ENCODE peak calls at places on chromosome 10, in seven cellular contexts. D is colonic mucosa, T is PC-9, Q is OCI-LY7, W is ovary, K is IMR-90, A is A549. L is an unnamed sample. For H3K4me1, the result is how much of the 10 kb centered on the place peaks cover.

GRCh38 chr10:66586073-66586472 is 339.8 kb upstream of the LRRTM3 start:
- DNase-seq in D (peak), T (no peak), Q (no peak), W (no peak), K (peak), A (no peak), L (no peak)

GRCh38 chr10:100744980-100745881 is at the start of gene PAX2:
- DNase-seq in D (no peak), T (no peak), Q (no peak), W (no peak), K (no peak), A (peak), L (no peak)

GRCh38 chr10:58531084-58531695 is 18.5 kb downstream of the BICC1 start:
- DNase-seq in D (peak), T (peak), Q (peak), W (no peak), K (peak), A (no peak), L (no peak)

GRCh38 chr10:29946953-29947700 is 112.3 kb downstream of the JCAD start:
- DNase-seq in D (no peak), T (peak), Q (no peak), W (peak), K (peak), A (no peak), L (peak)

GRCh38 chr10:46216836-46217748 is 69.7 kb upstream of the ANTXRL start:
- DNase-seq in D (peak), T (no peak), Q (no peak), W (no peak), K (no peak), A (no peak), L (no peak)

GRCh38 chr10:52965938-52966401 is 193.4 kb upstream of the MBL2 start:
- DNase-seq in D (no peak), T (no peak), Q (peak), W (no peak), K (no peak), A (no peak), L (no peak)

GRCh38 chr10:80133221-80133620 is 691 bp downstream of the PLAC9 start:
- DNase-seq in D (no peak), T (no peak), Q (no peak), W (no peak), K (no peak), A (no peak), L (peak)

GRCh38 chr10:119007211-119007574 is 22.3 kb upstream of the NANOS1 start:
- DNase-seq in D (no peak), T (no peak), Q (no peak), W (no peak), K (no peak), A (no peak), L (no peak)

GRCh38 chr10:74875966-74876365 is 49.6 kb downstream of the KAT6B start:
- DNase-seq in D (no peak), T (peak), Q (no peak), W (no peak), K (peak), A (peak), L (no peak)

GRCh38 chr10:116268976-116269375 is 4.0 kb downstream of the GFRA1 start:
- DNase-seq in D (no peak), T (no peak), Q (no peak), W (no peak), K (no peak), A (no peak), L (no peak)

GRCh38 chr10:70906031-70906804 is 17.9 kb upstream of the PCBD1 start:
- DNase-seq in D (no peak), T (no peak), Q (no peak), W (peak), K (no peak), A (no peak), L (no peak)

GRCh38 chr10:103843045-103843444 is 12.3 kb downstream of the SH3PXD2A start:
- DNase-seq in D (no peak), T (no peak), Q (no peak), W (no peak), K (no peak), A (no peak), L (no peak)
- H3K4me3 ChIP-seq in D (no peak), T (no peak), Q (no peak), W (no peak), K (no peak), A (no peak), L (no peak)

DNA sequence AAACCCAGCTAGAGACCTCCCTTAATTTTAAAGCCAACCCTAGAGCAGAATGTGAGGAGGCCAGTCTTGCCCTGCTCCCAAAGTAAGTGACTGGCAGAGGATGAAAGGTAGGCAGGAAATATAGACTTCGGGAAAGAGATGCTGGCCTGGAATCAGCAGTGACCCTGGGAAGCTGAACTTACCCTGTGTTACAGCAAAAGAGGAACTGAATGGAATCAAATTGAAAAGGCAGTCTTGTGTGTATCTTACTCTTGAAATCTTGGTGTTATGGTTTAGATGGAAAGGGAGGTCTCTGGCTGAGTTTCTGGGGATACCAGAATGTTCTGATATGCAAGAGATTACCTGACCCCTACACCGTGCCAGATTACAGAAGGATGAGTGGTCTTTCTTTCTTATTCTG is 7.9 kb upstream of the CFAP43 start:
- DNase-seq in D (no peak), T (no peak), Q (no peak), W (no peak), K (no peak), A (no peak), L (no peak)
- H3K4me1 ChIP-seq in D (under half), T (under half), Q (under half), W (under half), K (under half), A (under half), L (under half)

DNA sequence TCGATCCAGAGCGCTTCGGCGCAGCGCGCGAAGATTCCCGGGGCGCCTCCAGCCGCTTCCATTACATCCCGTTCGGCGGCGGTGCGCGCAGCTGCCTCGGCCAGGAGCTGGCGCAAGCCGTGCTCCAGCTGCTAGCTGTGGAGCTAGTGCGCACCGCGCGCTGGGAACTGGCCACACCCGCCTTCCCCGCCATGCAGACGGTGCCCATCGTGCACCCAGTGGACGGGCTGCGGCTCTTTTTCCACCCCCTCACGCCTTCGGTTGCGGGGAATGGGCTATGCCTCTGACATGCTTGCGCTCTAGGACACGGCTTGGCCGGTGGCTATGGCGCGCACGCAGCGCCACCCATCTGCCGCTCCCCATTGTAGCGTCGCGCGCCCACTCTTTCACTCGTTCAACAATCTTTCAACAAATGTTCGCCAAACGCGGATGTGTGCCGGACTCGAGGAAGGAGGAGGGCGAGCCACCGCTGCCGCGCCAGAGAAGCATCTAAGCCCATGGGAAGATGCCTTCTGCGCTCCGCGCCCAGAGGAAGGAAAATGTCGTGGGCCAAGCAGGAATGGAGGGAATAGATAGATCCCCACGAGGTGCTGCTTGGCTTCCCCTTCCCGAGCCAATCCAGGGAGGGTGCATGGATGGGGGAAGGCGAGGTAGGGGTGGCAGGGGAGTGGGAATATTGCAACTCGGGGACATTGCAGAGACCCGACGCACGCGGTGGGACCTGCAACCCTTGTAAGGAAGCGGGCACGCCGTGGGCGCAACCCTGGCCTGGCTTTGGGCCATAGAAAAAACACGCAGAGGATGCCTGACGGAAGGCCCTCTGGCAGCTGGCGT is 5.1 kb upstream of the CYP26A1 start:
- DNase-seq in D (no peak), T (no peak), Q (no peak), W (no peak), K (peak), A (no peak), L (no peak)
- TF ChIP-seq CTCF in D (no peak), T (no peak), Q (no peak), W (no peak), K (no peak), A (peak), L (peak)

GRCh38 chr10:3935933-3936359 is 150.9 kb upstream of the KLF6 start:
- DNase-seq in D (peak), T (no peak), Q (no peak), W (no peak), K (no peak), A (no peak), L (no peak)

GRCh38 chr10:3933733-3934132 is 148.7 kb upstream of the KLF6 start:
- DNase-seq in D (no peak), T (no peak), Q (no peak), W (no peak), K (no peak), A (no peak), L (no peak)

GRCh38 chr10:3936422-3937040 is 151.5 kb upstream of the KLF6 start:
- DNase-seq in D (peak), T (no peak), Q (no peak), W (no peak), K (no peak), A (no peak), L (no peak)

GRCh38 chr10:3932597-3933380 is 147.8 kb upstream of the KLF6 start:
- DNase-seq in D (no peak), T (no peak), Q (no peak), W (no peak), K (no peak), A (no peak), L (no peak)

DNA sequence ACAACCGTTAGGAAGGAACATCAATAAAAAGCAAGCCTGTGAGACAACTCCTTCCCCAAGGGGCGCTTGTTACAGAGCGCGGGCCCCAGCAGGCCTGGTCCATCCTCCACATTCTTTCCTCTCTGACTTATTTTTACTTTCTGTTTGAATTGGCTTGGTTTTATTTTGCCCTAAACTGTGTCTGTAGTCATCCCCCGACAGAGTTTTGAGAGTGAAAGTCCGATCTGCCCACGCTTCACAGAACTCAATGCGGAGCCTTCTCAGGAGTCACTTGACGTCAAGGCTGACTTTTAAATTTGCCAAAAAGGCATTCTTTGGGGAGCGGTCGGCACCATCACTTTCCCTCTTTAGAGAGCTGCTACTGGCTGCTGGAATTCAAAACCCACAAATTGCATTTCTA is 150.1 kb upstream of the KLF6 start:
- DNase-seq in D (no peak), T (no peak), Q (no peak), W (peak), K (peak), A (no peak), L (peak)
- H3K4me3 ChIP-seq in D (no peak), T (no peak), Q (no peak), W (peak), K (peak), A (no peak), L (peak)

GRCh38 chr10:124741922-124742417 is 2.2 kb downstream of the FAM53B start:
- DNase-seq in D (no peak), T (no peak), Q (peak), W (no peak), K (no peak), A (no peak), L (no peak)

GRCh38 chr10:124744688-124745055 is 494 bp upstream of the FAM53B start:
- DNase-seq in D (no peak), T (peak), Q (no peak), W (no peak), K (peak), A (peak), L (no peak)

GRCh38 chr10:124742418-124743187 is 1.6 kb downstream of the FAM53B start:
- DNase-seq in D (peak), T (no peak), Q (peak), W (no peak), K (no peak), A (peak), L (no peak)

GRCh38 chr10:124744047-124744687 is at the start of gene FAM53B:
- DNase-seq in D (peak), T (no peak), Q (peak), W (peak), K (peak), A (peak), L (peak)

GRCh38 chr10:124743188-124744046 is 761 bp downstream of the FAM53B start:
- DNase-seq in D (peak), T (peak), Q (peak), W (peak), K (no peak), A (peak), L (no peak)
- H3K4me1 ChIP-seq in D (under half), T (under half), Q (half or more), W (under half), K (under half), A (under half), L (under half)

GRCh38 chr10:124152781-124153600 is 59.6 kb upstream of the CHST15 start:
- DNase-seq in D (peak), T (peak), Q (peak), W (no peak), K (peak), A (peak), L (peak)
- TF ChIP-seq CTCF in D (no peak), T (no peak), Q (no peak), W (no peak), K (no peak), A (no peak), L (no peak)

GRCh38 chr10:127855584-127855881 is 37.2 kb downstream of the CLRN3 start:
- DNase-seq in D (no peak), T (no peak), Q (no peak), W (no peak), K (no peak), A (no peak), L (no peak)

GRCh38 chr10:127852456-127852855 is 40.3 kb downstream of the CLRN3 start:
- DNase-seq in D (no peak), T (no peak), Q (no peak), W (no peak), K (no peak), A (no peak), L (no peak)

GRCh38 chr10:127855976-127856375 is 36.8 kb downstream of the CLRN3 start:
- DNase-seq in D (no peak), T (no peak), Q (no peak), W (no peak), K (no peak), A (no peak), L (no peak)

GRCh38 chr10:127854769-127855583 is 37.8 kb downstream of the CLRN3 start:
- DNase-seq in D (no peak), T (no peak), Q (peak), W (no peak), K (no peak), A (no peak), L (no peak)

GRCh38 chr10:127853868-127854768 is 38.6 kb downstream of the CLRN3 start:
- DNase-seq in D (peak), T (no peak), Q (peak), W (peak), K (peak), A (peak), L (no peak)
- H3K4me3 ChIP-seq in D (no peak), T (no peak), Q (peak), W (no peak), K (no peak), A (no peak), L (no peak)

DNA sequence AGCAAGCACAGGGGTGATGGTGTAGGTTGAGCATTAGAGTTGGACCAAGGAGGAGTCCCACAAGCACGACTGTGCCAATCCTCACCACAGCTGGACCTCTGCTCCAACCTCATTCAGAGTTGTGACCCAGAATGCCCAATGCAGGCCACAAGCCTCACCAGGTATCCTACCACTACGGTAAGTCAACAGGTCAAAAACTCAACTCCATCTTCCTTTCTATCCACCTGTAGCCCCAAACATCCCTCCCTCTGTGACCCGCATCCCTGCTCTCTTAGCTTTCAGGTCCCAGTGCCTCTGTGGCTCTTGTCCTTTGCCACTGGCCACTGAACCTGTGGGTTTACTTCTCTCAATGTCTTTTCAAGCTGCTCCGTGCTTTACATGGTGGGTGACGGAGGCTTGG is 112.8 kb downstream of the PIP4K2A start:
- DNase-seq in D (no peak), T (no peak), Q (no peak), W (no peak), K (no peak), A (no peak), L (no peak)
- H3K4me1 ChIP-seq in D (under half), T (under half), Q (half or more), W (under half), K (under half), A (under half), L (under half)

DNA sequence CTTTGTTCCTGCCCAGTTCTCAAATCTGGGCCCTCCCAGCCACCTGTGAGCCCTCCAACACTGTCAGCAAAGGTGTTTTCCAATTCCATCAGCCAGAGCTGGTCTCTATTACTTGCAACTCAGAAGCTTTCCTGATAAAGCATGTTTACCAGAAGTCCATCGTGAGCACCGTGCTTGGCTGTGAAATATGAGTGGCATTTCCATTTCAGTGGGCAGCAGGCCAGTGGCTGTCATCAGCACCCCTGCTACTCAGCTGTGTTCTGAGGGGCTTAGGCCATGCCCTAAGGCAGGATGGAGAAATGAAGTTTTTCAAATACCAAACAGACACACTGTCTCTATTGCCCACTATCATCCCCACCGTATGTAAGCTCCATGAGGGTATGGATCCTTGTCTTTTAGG is 12.7 kb upstream of the BNIP3 start:
- DNase-seq in D (no peak), T (no peak), Q (no peak), W (no peak), K (no peak), A (no peak), L (no peak)
- TF ChIP-seq CTCF in D (no peak), T (no peak), Q (no peak), W (no peak), K (no peak), A (no peak), L (no peak)